ENCODE peak calls at places on chromosome 22, in nine cellular contexts. One of them, this sample, is unnamed.

GRCh38 chr22:40525250-40525884 is 111.2 kb downstream of the MRTFA start:
- DNase-seq in H4: peak; percentile 31
- DNase-seq in CD8-positive, alpha-beta T cell: peak; percentile 76
- DNase-seq in fibroblast of mammary gland: peak; percentile 67
- DNase-seq in HEK293T: no peak
- DNase-seq in body of pancreas: peak; percentile 69
- DNase-seq in non-pigmented ciliary epithelial cell: no peak
- DNase-seq in NCI-H2107: no peak
- DNase-seq in tibial artery: no peak
- DNase-seq in this sample: peak; percentile 60

GRCh38 chr22:40200795-40201194 is 23.1 kb downstream of the TNRC6B start:
- DNase-seq in H4: no peak
- DNase-seq in CD8-positive, alpha-beta T cell: peak; percentile 31
- DNase-seq in fibroblast of mammary gland: no peak
- DNase-seq in HEK293T: no peak
- DNase-seq in body of pancreas: no peak
- DNase-seq in non-pigmented ciliary epithelial cell: no peak
- DNase-seq in NCI-H2107: no peak
- DNase-seq in tibial artery: no peak
- DNase-seq in this sample: peak; percentile 51

GRCh38 chr22:47032091-47032943 is 269.9 kb downstream of the TBC1D22A start:
- DNase-seq in H4: no peak
- DNase-seq in CD8-positive, alpha-beta T cell: no peak
- DNase-seq in fibroblast of mammary gland: no peak
- DNase-seq in HEK293T: no peak
- DNase-seq in body of pancreas: peak; percentile 87
- DNase-seq in non-pigmented ciliary epithelial cell: no peak
- DNase-seq in NCI-H2107: no peak
- DNase-seq in tibial artery: peak; percentile 56
- DNase-seq in this sample: no peak

GRCh38 chr22:31253949-31254348 is 38.3 kb downstream of the PIK3IP1 start:
- DNase-seq in H4: no peak
- DNase-seq in CD8-positive, alpha-beta T cell: no peak
- DNase-seq in fibroblast of mammary gland: no peak
- DNase-seq in HEK293T: no peak
- DNase-seq in body of pancreas: peak; percentile 87
- DNase-seq in non-pigmented ciliary epithelial cell: no peak
- DNase-seq in NCI-H2107: no peak
- DNase-seq in tibial artery: no peak
- DNase-seq in this sample: no peak

GRCh38 chr22:34877506-34877905 is 188.5 kb upstream of the ISX start:
- DNase-seq in H4: no peak
- DNase-seq in CD8-positive, alpha-beta T cell: no peak
- DNase-seq in fibroblast of mammary gland: no peak
- DNase-seq in HEK293T: no peak
- DNase-seq in body of pancreas: no peak
- DNase-seq in non-pigmented ciliary epithelial cell: no peak
- DNase-seq in NCI-H2107: no peak
- DNase-seq in tibial artery: no peak
- DNase-seq in this sample: no peak

GRCh38 chr22:19663286-19663815 is 51.0 kb upstream of the SEPTIN5 start:
- DNase-seq in H4: peak; percentile 83
- DNase-seq in CD8-positive, alpha-beta T cell: no peak
- DNase-seq in fibroblast of mammary gland: peak; percentile 83
- DNase-seq in HEK293T: no peak
- DNase-seq in body of pancreas: peak; percentile 79
- DNase-seq in non-pigmented ciliary epithelial cell: peak; percentile 36
- DNase-seq in NCI-H2107: peak; percentile 47
- DNase-seq in tibial artery: peak; percentile 74
- DNase-seq in this sample: peak; percentile 67

GRCh38 chr22:49091917-49092545 is 735.6 kb downstream of the BRD1 start:
- DNase-seq in H4: no peak
- DNase-seq in CD8-positive, alpha-beta T cell: no peak
- DNase-seq in fibroblast of mammary gland: no peak
- DNase-seq in HEK293T: no peak
- DNase-seq in body of pancreas: no peak
- DNase-seq in non-pigmented ciliary epithelial cell: no peak
- DNase-seq in NCI-H2107: no peak
- DNase-seq in tibial artery: no peak
- DNase-seq in this sample: no peak

GRCh38 chr22:41092847-41093371 is 517 bp downstream of the EP300 start:
- DNase-seq in H4: no peak
- DNase-seq in CD8-positive, alpha-beta T cell: peak; percentile 23
- DNase-seq in fibroblast of mammary gland: peak; percentile 41
- DNase-seq in HEK293T: no peak
- DNase-seq in body of pancreas: peak; percentile 54
- DNase-seq in non-pigmented ciliary epithelial cell: no peak
- DNase-seq in NCI-H2107: no peak
- DNase-seq in tibial artery: no peak
- DNase-seq in this sample: peak; percentile 37

GRCh38 chr22:39723899-39724351 is 153.4 kb downstream of the CACNA1I start:
- DNase-seq in H4: peak; percentile 40
- DNase-seq in CD8-positive, alpha-beta T cell: no peak
- DNase-seq in fibroblast of mammary gland: peak; percentile 32
- DNase-seq in HEK293T: no peak
- DNase-seq in body of pancreas: no peak
- DNase-seq in non-pigmented ciliary epithelial cell: peak; percentile 11
- DNase-seq in NCI-H2107: no peak
- DNase-seq in tibial artery: peak; percentile 49
- DNase-seq in this sample: peak; percentile 83

GRCh38 chr22:35275580-35275979 is 18.3 kb downstream of the HMGXB4 start:
- DNase-seq in H4: no peak
- DNase-seq in CD8-positive, alpha-beta T cell: no peak
- DNase-seq in fibroblast of mammary gland: peak; percentile 34
- DNase-seq in HEK293T: no peak
- DNase-seq in body of pancreas: no peak
- DNase-seq in non-pigmented ciliary epithelial cell: no peak
- DNase-seq in NCI-H2107: no peak
- DNase-seq in tibial artery: no peak
- DNase-seq in this sample: peak; percentile 21

GRCh38 chr22:37686002-37686982 is at the start of gene NOL12:
- DNase-seq in H4: peak; percentile 78
- DNase-seq in CD8-positive, alpha-beta T cell: peak; percentile 78
- DNase-seq in fibroblast of mammary gland: peak; percentile 86
- DNase-seq in HEK293T: peak; percentile 92
- DNase-seq in body of pancreas: peak; percentile 87
- DNase-seq in non-pigmented ciliary epithelial cell: no peak
- DNase-seq in NCI-H2107: peak; percentile 57
- DNase-seq in tibial artery: peak; percentile 88
- DNase-seq in this sample: peak; percentile 87

GRCh38 chr22:49811014-49811791 is 16.5 kb downstream of the BRD1 start:
- DNase-seq in H4: no peak
- DNase-seq in CD8-positive, alpha-beta T cell: no peak
- DNase-seq in fibroblast of mammary gland: no peak
- DNase-seq in HEK293T: no peak
- DNase-seq in body of pancreas: no peak
- DNase-seq in non-pigmented ciliary epithelial cell: no peak
- DNase-seq in NCI-H2107: no peak
- DNase-seq in tibial artery: no peak
- DNase-seq in this sample: no peak

GRCh38 chr22:37545703-37546435 is 14.4 kb upstream of the CDC42EP1 start:
- DNase-seq in H4: peak; percentile 74
- DNase-seq in CD8-positive, alpha-beta T cell: no peak
- DNase-seq in fibroblast of mammary gland: peak; percentile 94
- DNase-seq in HEK293T: no peak
- DNase-seq in body of pancreas: peak; percentile 80
- DNase-seq in non-pigmented ciliary epithelial cell: peak; percentile 65
- DNase-seq in NCI-H2107: no peak
- DNase-seq in tibial artery: peak; percentile 98
- DNase-seq in this sample: peak; percentile 99

GRCh38 chr22:35065796-35066218 is at the start of gene ISX:
- DNase-seq in H4: no peak
- DNase-seq in CD8-positive, alpha-beta T cell: no peak
- DNase-seq in fibroblast of mammary gland: no peak
- DNase-seq in HEK293T: no peak
- DNase-seq in body of pancreas: no peak
- DNase-seq in non-pigmented ciliary epithelial cell: no peak
- DNase-seq in NCI-H2107: no peak
- DNase-seq in tibial artery: no peak
- DNase-seq in this sample: no peak

GRCh38 chr22:37566903-37567798 is 6.9 kb downstream of the CDC42EP1 start:
- DNase-seq in H4: peak; percentile 53
- DNase-seq in CD8-positive, alpha-beta T cell: peak; percentile 92
- DNase-seq in fibroblast of mammary gland: peak; percentile 56
- DNase-seq in HEK293T: peak; percentile 79
- DNase-seq in body of pancreas: peak; percentile 96
- DNase-seq in non-pigmented ciliary epithelial cell: no peak
- DNase-seq in NCI-H2107: no peak
- DNase-seq in tibial artery: peak; percentile 87
- DNase-seq in this sample: no peak

GRCh38 chr22:50047346-50047745 is 10.8 kb downstream of the TTLL8 start:
- DNase-seq in H4: no peak
- DNase-seq in CD8-positive, alpha-beta T cell: no peak
- DNase-seq in fibroblast of mammary gland: no peak
- DNase-seq in HEK293T: no peak
- DNase-seq in body of pancreas: no peak
- DNase-seq in non-pigmented ciliary epithelial cell: no peak
- DNase-seq in NCI-H2107: no peak
- DNase-seq in tibial artery: no peak
- DNase-seq in this sample: no peak

GRCh38 chr22:48334971-48335370 is 1492.7 kb downstream of the BRD1 start:
- DNase-seq in H4: no peak
- DNase-seq in CD8-positive, alpha-beta T cell: no peak
- DNase-seq in fibroblast of mammary gland: no peak
- DNase-seq in HEK293T: no peak
- DNase-seq in body of pancreas: no peak
- DNase-seq in non-pigmented ciliary epithelial cell: no peak
- DNase-seq in NCI-H2107: no peak
- DNase-seq in tibial artery: no peak
- DNase-seq in this sample: no peak

GRCh38 chr22:21964918-21965484 is 12.4 kb upstream of the PPM1F start:
- DNase-seq in H4: no peak
- DNase-seq in CD8-positive, alpha-beta T cell: no peak
- DNase-seq in fibroblast of mammary gland: no peak
- DNase-seq in HEK293T: no peak
- DNase-seq in body of pancreas: no peak
- DNase-seq in non-pigmented ciliary epithelial cell: no peak
- DNase-seq in NCI-H2107: no peak
- DNase-seq in tibial artery: no peak
- DNase-seq in this sample: no peak

GRCh38 chr22:35661377-35661937 is 13.2 kb downstream of the APOL6 start:
- DNase-seq in H4: no peak
- DNase-seq in CD8-positive, alpha-beta T cell: no peak
- DNase-seq in fibroblast of mammary gland: no peak
- DNase-seq in HEK293T: no peak
- DNase-seq in body of pancreas: no peak
- DNase-seq in non-pigmented ciliary epithelial cell: no peak
- DNase-seq in NCI-H2107: no peak
- DNase-seq in tibial artery: no peak
- DNase-seq in this sample: peak; percentile 80

This sample was measured in amniotic epithelial cell.